ENCODE peak calls at places on chromosomes 2 and 18, in nine cellular contexts. P is thyroid gland, Q is gastrocnemius medialis, J is body of pancreas, F is tibial nerve, E is IMR-90, X is GM12878, S is H1, W is heart left ventricle. H is an unnamed sample. For H3K36me3 and H3K4me1, the result is how much of the 10 kb centered on the place peaks cover.

GRCh38 chr2:127614731-127615130 is 31.2 kb upstream of the GPR17 start:
- DNase-seq in P (no peak), Q (no peak), J (no peak), F (peak), E (peak), X (no peak), S (peak), W (no peak), H (peak)

GRCh38 chr2:108978709-108979111 is 10.3 kb downstream of the EDAR start:
- DNase-seq in P (no peak), Q (no peak), J (no peak), F (no peak), E (no peak), X (no peak), S (no peak), W (no peak), H (no peak)

GRCh38 chr2:1900736-1901135 is 156.4 kb upstream of the PXDN start:
- DNase-seq in P (no peak), Q (no peak), J (no peak), F (no peak), E (no peak), X (no peak), S (peak), W (no peak), H (no peak)

GRCh38 chr2:164655750-164656149 is 34.5 kb upstream of the GRB14 start:
- DNase-seq in P (no peak), Q (no peak), J (no peak), F (no peak), E (no peak), X (no peak), S (no peak), W (no peak), H (no peak)

GRCh38 chr2:161414385-161415040 is 1.6 kb upstream of the TBR1 start:
- DNase-seq in P (peak), Q (no peak), J (no peak), F (no peak), E (peak), X (no peak), S (peak), W (peak), H (no peak)

GRCh38 chr2:664063-664462 is 13.1 kb downstream of the TMEM18 start:
- DNase-seq in P (no peak), Q (no peak), J (no peak), F (no peak), E (no peak), X (no peak), S (no peak), W (no peak), H (no peak)

GRCh38 chr2:128268611-128269357 is 49.9 kb downstream of the HS6ST1 start:
- DNase-seq in P (no peak), Q (no peak), J (no peak), F (no peak), E (no peak), X (no peak), S (peak), W (peak), H (no peak)

GRCh38 chr2:160246356-160246755 is 46.3 kb upstream of the ITGB6 start:
- DNase-seq in P (no peak), Q (no peak), J (no peak), F (no peak), E (peak), X (no peak), S (no peak), W (no peak), H (no peak)

GRCh38 chr2:239297142-239298125 is 103.4 kb downstream of the HDAC4 start:
- DNase-seq in P (no peak), Q (peak), J (peak), F (no peak), E (no peak), X (no peak), S (no peak), W (no peak), H (no peak)

GRCh38 chr2:221399183-221399582 is 172.9 kb downstream of the EPHA4 start:
- DNase-seq in P (no peak), Q (no peak), J (no peak), F (no peak), E (no peak), X (no peak), S (no peak), W (no peak), H (no peak)

GRCh38 chr2:82875891-82876290 is 1583.2 kb downstream of the SUCLG1 start:
- DNase-seq in P (no peak), Q (no peak), J (no peak), F (no peak), E (no peak), X (no peak), S (no peak), W (no peak), H (no peak)

GRCh38 chr2:12915792-12916191 is 199.1 kb downstream of the TRIB2 start:
- DNase-seq in P (no peak), Q (no peak), J (no peak), F (no peak), E (peak), X (no peak), S (no peak), W (no peak), H (no peak)

GRCh38 chr18:2903006-2903405 is 56.2 kb downstream of the EMILIN2 start:
- DNase-seq in P (peak), Q (peak), J (no peak), F (peak), E (peak), X (no peak), S (no peak), W (no peak), H (peak)

GRCh38 chr2:192827735-192828134 is 633.0 kb upstream of the TMEFF2 start:
- DNase-seq in P (no peak), Q (no peak), J (no peak), F (no peak), E (no peak), X (no peak), S (no peak), W (peak), H (no peak)

GRCh38 chr2:101036562-101036961 is 34.5 kb downstream of the RPL31 start:
- DNase-seq in P (no peak), Q (no peak), J (no peak), F (no peak), E (peak), X (no peak), S (no peak), W (no peak), H (no peak)

GRCh38 chr2:10097352-10098148 is 17.3 kb upstream of the CYS1 start:
- DNase-seq in P (peak), Q (peak), J (peak), F (peak), E (peak), X (no peak), S (peak), W (peak), H (no peak)

GRCh38 chr2:241671457-241672240 is 15.0 kb downstream of the DTYMK start:
- DNase-seq in P (no peak), Q (no peak), J (no peak), F (no peak), E (no peak), X (no peak), S (no peak), W (no peak), H (no peak)

GRCh38 chr2:241673189-241673663 is 13.4 kb downstream of the DTYMK start:
- DNase-seq in P (no peak), Q (no peak), J (no peak), F (no peak), E (no peak), X (no peak), S (no peak), W (no peak), H (no peak)

GRCh38 chr2:241672243-241673188 is 14.1 kb downstream of the DTYMK start:
- DNase-seq in P (no peak), Q (no peak), J (no peak), F (no peak), E (no peak), X (no peak), S (no peak), W (no peak), H (no peak)

GRCh38 chr2:241675885-241676284 is 10.7 kb downstream of the DTYMK start:
- DNase-seq in P (no peak), Q (no peak), J (no peak), F (no peak), E (no peak), X (no peak), S (no peak), W (peak), H (no peak)

GRCh38 chr2:241673797-241674725 is 12.6 kb downstream of the DTYMK start:
- DNase-seq in P (no peak), Q (no peak), J (no peak), F (no peak), E (no peak), X (no peak), S (peak), W (peak), H (no peak)
- H3K36me3 ChIP-seq in P (under half), Q (under half), J (under half), F (under half), E (half or more), X (under half), S (under half), W (under half), H (under half)

GRCh38 chr2:206463685-206464084 is 20.4 kb downstream of the ADAM23 start:
- DNase-seq in P (no peak), Q (no peak), J (no peak), F (no peak), E (no peak), X (no peak), S (no peak), W (no peak), H (no peak)
- H3K4me1 ChIP-seq in P (under half), Q (under half), J (under half), F (under half), E (under half), X (under half), S (under half), W (under half), H (under half)

GRCh38 chr2:144587306-144587705 is 67.4 kb upstream of the ZEB2 start:
- DNase-seq in P (no peak), Q (no peak), J (no peak), F (no peak), E (no peak), X (no peak), S (no peak), W (no peak), H (no peak)
- TF ChIP-seq POLR2A in P (no peak), Q (no peak), J (no peak), F (no peak), E (no peak), X (no peak), S (no peak), W (no peak), H (no peak)

GRCh38 chr18:9234528-9234927 is 97.9 kb downstream of the ANKRD12 start:
- DNase-seq in P (no peak), Q (no peak), J (no peak), F (no peak), E (no peak), X (no peak), S (no peak), W (no peak), H (no peak)
- H3K36me3 ChIP-seq in P (under half), Q (under half), J (under half), F (under half), E (under half), X (under half), S (under half), W (under half), H (under half)

DNA sequence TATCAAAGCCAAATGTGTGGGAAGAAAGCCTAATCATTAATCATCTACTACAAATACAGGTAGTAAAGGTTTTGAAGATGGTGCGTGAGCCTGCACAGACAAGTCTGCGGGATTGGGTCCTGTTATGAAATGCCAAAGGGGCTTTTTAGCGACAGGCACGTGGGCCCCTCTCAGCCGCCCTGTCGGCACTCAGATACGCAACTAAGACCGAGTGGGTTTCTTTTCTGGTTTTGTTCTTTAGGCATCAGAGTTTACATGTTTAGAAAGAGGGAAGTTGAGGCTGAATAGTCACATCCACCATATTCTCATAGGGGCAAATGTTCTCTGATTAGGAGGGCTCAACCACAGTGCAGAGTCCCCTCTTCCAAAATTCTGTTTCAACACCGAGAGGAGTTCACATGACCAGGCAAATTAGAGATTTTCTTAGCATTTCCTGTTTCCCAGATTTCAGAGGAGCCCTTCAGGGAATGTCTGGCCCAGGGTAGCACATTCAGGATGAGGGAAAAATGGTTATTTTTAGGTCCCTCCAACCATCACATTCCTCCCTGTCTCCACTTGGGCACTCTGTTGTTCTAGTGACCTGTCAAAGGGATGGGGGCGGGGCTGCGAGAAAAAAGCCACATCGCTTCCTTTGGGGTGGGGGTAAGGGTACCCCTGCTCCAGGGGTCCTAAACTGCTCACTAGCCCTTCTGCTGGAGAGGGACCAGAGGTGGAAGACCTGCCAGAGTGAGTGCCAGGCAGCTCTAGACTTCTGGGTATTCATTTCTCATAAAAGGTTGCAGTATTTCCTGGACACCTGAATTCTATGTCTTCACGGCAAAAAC is 159.2 kb downstream of the BCL2 start:
- DNase-seq in P (no peak), Q (no peak), J (no peak), F (no peak), E (no peak), X (peak), S (no peak), W (no peak), H (no peak)
- H3K4me1 ChIP-seq in P (under half), Q (under half), J (under half), F (half or more), E (under half), X (half or more), S (under half), W (under half), H (under half)